ENCODE peak calls at places on chromosomes 11 and 22, in nine cellular contexts. N is heart right ventricle; W is naive thymus-derived CD4-positive, alpha-beta T cell; Z is NB4; E is foreskin fibroblast; R is GM12865; J is brain microvascular endothelial cell; G is GM23338; V is SK-N-SH. T is an unnamed sample.

GRCh38 chr11:102683277-102683676 is 22.3 kb downstream of the MMP27 start:
- DNase-seq in N (no peak), W (no peak), Z (no peak), E (no peak), R (no peak), J (no peak), G (peak; percentile 34), V (no peak), T (no peak)

GRCh38 chr22:40036591-40037225 is 42.0 kb downstream of the FAM83F start:
- DNase-seq in N (peak; percentile 43), W (peak; percentile 32), Z (peak; percentile 83), E (peak; percentile 86), R (peak; percentile 88), J (peak; percentile 49), G (peak; percentile 88), V (peak; percentile 70), T (peak; percentile 62)

GRCh38 chr11:102600666-102601065 is 24.5 kb downstream of the MMP20 start:
- DNase-seq in N (no peak), W (no peak), Z (no peak), E (peak; percentile 24), R (no peak), J (no peak), G (no peak), V (no peak), T (no peak)

GRCh38 chr22:19048531-19048930 is 73.7 kb downstream of the DGCR2 start:
- DNase-seq in N (no peak), W (no peak), Z (no peak), E (no peak), R (no peak), J (no peak), G (no peak), V (no peak), T (no peak)

GRCh38 chr22:37777122-37777687 is 30.5 kb upstream of the GCAT start:
- DNase-seq in N (peak; percentile 31), W (no peak), Z (peak; percentile 66), E (peak; percentile 92), R (peak; percentile 73), J (peak; percentile 49), G (peak; percentile 35), V (no peak), T (no peak)

GRCh38 chr11:125441648-125442410 is 54.2 kb downstream of the FEZ1 start:
- DNase-seq in N (no peak), W (no peak), Z (no peak), E (no peak), R (no peak), J (no peak), G (peak; percentile 83), V (no peak), T (no peak)

GRCh38 chr11:22554221-22554620 is 71.4 kb downstream of the FANCF start:
- DNase-seq in N (no peak), W (no peak), Z (no peak), E (no peak), R (peak; percentile 12), J (no peak), G (no peak), V (no peak), T (no peak)

GRCh38 chr11:126718319-126718718 is 282.3 kb downstream of the KIRREL3 start:
- DNase-seq in N (no peak), W (no peak), Z (no peak), E (peak; percentile 59), R (no peak), J (no peak), G (no peak), V (no peak), T (no peak)

GRCh38 chr11:10669258-10670033 is 24.1 kb downstream of the IRAG1 start:
- DNase-seq in N (no peak), W (no peak), Z (no peak), E (peak; percentile 74), R (no peak), J (peak; percentile 66), G (no peak), V (peak; percentile 54), T (no peak)

GRCh38 chr22:24187731-24188644 is 6.7 kb downstream of the SUSD2 start:
- DNase-seq in N (no peak), W (no peak), Z (no peak), E (no peak), R (peak; percentile 0), J (no peak), G (no peak), V (peak; percentile 21), T (no peak)

GRCh38 chr11:130063398-130063797 is 6.3 kb upstream of the APLP2 start:
- DNase-seq in N (no peak), W (no peak), Z (no peak), E (no peak), R (no peak), J (no peak), G (no peak), V (no peak), T (no peak)

GRCh38 chr11:65418431-65418680 is 4.2 kb upstream of the NEAT1 start:
- DNase-seq in N (peak; percentile 75), W (no peak), Z (no peak), E (no peak), R (peak; percentile 62), J (no peak), G (no peak), V (no peak), T (no peak)

GRCh38 chr22:33274214-33274828 is 216.1 kb upstream of the SYN3 start:
- DNase-seq in N (no peak), W (no peak), Z (peak; percentile 50), E (no peak), R (peak; percentile 85), J (no peak), G (peak; percentile 91), V (no peak), T (peak; percentile 43)

DNA sequence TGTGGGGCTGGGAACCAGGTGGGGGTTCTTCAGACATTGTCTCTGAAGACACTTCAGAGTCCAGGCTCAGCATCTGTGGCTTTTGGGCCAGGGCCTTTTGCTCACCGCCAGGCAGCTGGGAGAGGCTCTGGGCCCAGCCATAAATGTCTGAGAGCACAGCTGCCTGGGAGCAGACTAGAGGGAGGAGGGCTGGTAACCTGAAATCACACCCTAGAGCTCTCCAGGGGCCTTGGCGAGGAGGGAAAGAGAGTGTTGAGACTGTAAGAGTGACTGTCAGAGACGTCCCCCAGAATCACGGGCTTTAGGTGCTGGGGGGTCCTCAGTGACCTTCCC is 4.1 kb downstream of the TRABD start:
- DNase-seq in N (no peak), W (no peak), Z (no peak), E (peak; percentile 54), R (peak; percentile 42), J (no peak), G (no peak), V (no peak), T (no peak)
- H3K4me3 ChIP-seq in N (peak overlapping the region; percentile 27), W (peak overlapping the region; percentile 56), Z (peak overlapping the region; percentile 56), E (no peak overlapping the region), R (peak overlapping the region; percentile 73), J (peak overlapping the region; percentile 51), G (peak overlapping the region; percentile 42), V (no peak overlapping the region), T (peak overlapping the region; percentile 75)

GRCh38 chr11:61142424-61142823 is 18.8 kb downstream of the VPS37C start:
- DNase-seq in N (no peak), W (no peak), Z (no peak), E (peak; percentile 62), R (no peak), J (no peak), G (no peak), V (no peak), T (no peak)

GRCh38 chr11:61141601-61142028 is 19.6 kb downstream of the VPS37C start:
- DNase-seq in N (no peak), W (no peak), Z (no peak), E (no peak), R (peak; percentile 44), J (no peak), G (peak; percentile 39), V (no peak), T (no peak)

GRCh38 chr11:61138940-61139339 is 22.3 kb downstream of the VPS37C start:
- DNase-seq in N (no peak), W (no peak), Z (peak; percentile 73), E (peak; percentile 50), R (no peak), J (peak; percentile 90), G (no peak), V (no peak), T (no peak)

GRCh38 chr11:61140416-61140815 is 20.8 kb downstream of the VPS37C start:
- DNase-seq in N (no peak), W (no peak), Z (no peak), E (no peak), R (no peak), J (no peak), G (no peak), V (no peak), T (no peak)

DNA sequence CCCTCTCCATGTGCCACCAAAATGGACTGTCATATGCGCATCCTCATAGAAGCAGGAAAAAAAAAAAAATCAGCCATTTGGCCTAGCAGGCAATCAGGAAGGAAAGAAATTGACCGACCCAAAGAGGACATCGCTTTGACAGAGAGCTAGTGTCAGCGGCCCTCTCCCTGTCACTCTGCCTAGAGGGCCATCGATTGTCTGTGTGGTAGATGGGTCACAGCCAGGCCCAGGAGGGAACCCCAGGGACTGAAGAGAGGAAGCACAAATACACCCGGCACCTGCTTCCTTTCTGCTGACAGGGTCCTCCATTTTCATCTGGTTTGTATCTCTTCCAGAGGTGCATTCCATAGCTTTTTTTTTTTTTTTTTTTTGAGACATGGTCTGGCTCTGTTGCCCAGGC is 21.8 kb downstream of the VPS37C start:
- DNase-seq in N (no peak), W (no peak), Z (no peak), E (no peak), R (no peak), J (no peak), G (no peak), V (no peak), T (no peak)
- H3K4me3 ChIP-seq in N (no peak overlapping the region), W (no peak overlapping the region), Z (no peak overlapping the region), E (no peak overlapping the region), R (no peak overlapping the region), J (no peak overlapping the region), G (no peak overlapping the region), V (no peak overlapping the region), T (no peak overlapping the region)

DNA sequence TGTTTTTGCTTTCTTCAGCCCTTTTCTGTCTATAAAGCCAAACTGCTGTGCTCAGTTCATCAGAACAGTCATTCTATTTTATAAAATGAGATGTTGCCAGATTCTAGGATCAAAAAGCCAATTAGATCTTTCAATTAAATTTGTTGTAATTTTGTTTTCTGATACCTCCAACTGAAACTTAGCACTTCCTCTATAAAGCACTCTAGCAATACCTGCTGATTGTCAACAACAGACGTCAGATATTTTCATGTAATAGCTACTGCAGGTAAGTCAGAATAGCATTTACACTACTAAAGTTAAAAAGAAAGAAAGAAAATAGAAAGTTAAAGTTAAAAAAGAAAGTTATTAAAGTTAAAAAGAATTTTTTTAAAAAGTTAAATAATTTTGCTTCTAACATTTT is 19.6 kb downstream of the RRAS2 start:
- DNase-seq in N (no peak), W (no peak), Z (no peak), E (no peak), R (no peak), J (no peak), G (no peak), V (no peak), T (no peak)
- H3K4me3 ChIP-seq in N (no peak overlapping the region), W (no peak overlapping the region), Z (no peak overlapping the region), E (no peak overlapping the region), R (no peak overlapping the region), J (no peak overlapping the region), G (peak overlapping the region; percentile 17), V (no peak overlapping the region), T (no peak overlapping the region)

DNA sequence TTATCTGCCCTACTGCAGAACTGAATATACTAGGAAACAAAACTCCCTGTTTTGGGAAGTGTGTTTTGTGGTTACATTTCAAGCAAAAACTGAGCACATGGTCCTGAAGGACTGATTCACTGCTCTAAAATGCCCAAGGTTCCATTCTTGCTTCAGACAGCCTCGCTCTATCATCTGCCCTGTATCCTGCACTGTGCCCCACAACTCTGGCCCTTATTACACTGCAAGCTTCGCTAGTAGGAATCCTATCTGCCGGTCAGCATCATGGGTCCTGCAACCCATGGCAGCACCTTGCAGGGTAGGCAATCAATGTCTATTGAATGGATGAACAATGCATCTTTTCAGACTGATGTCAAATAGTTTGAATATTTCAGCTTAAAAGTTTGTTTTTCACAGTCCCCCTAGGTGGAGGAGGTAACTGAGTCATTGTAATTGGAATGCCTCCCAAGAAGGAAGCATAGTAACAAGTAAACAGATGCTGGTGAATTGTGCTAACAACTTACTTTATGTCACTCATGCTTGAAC is 21.3 kb downstream of the LAYN start:
- DNase-seq in N (no peak), W (no peak), Z (no peak), E (peak; percentile 89), R (no peak), J (peak; percentile 56), G (peak; percentile 67), V (no peak), T (no peak)
- H3K4me3 ChIP-seq in N (no peak overlapping the region), W (no peak overlapping the region), Z (no peak overlapping the region), E (no peak overlapping the region), R (no peak overlapping the region), J (no peak overlapping the region), G (no peak overlapping the region), V (no peak overlapping the region), T (no peak overlapping the region)

T was measured in Jurkat, Clone E6-1.